ENCODE peak calls at places on chromosome 17, in five cellular contexts. Y is fibroblast of the aortic adventitia, C is neural crest cell, T is brain microvascular endothelial cell, V is ascending aorta. L is an unnamed sample.

GRCh38 chr17:39261286-39261685 is 35.5 kb upstream of the STAC2 start:
- DNase-seq in Y (no peak), C (no peak), T (no peak), V (no peak), L (no peak)

GRCh38 chr17:1946021-1946932 is 78.9 kb downstream of the RTN4RL1 start:
- DNase-seq in Y (no peak), C (no peak), T (no peak), V (no peak), L (no peak)

GRCh38 chr17:66963521-66964082 is 905 bp upstream of the CACNG4 start:
- DNase-seq in Y (no peak), C (no peak), T (no peak), V (no peak), L (no peak)

GRCh38 chr17:66904760-66905637 is 59.5 kb upstream of the CACNG4 start:
- DNase-seq in Y (peak), C (no peak), T (peak), V (no peak), L (no peak)

GRCh38 chr17:36947922-36948716 is 635 bp upstream of the AATF start:
- DNase-seq in Y (no peak), C (no peak), T (peak), V (no peak), L (peak)

GRCh38 chr17:12512712-12513355 is 152.9 kb upstream of the MYOCD start:
- DNase-seq in Y (peak), C (no peak), T (no peak), V (no peak), L (no peak)

GRCh38 chr17:56158344-56158743 is 5.1 kb downstream of the ANKFN1 start:
- DNase-seq in Y (no peak), C (no peak), T (no peak), V (no peak), L (no peak)

GRCh38 chr17:76909971-76910760 is 42.0 kb downstream of the MGAT5B start:
- DNase-seq in Y (peak), C (peak), T (peak), V (no peak), L (peak)

GRCh38 chr17:27430882-27431491 is 25.3 kb upstream of the KSR1 start:
- DNase-seq in Y (peak), C (peak), T (peak), V (no peak), L (no peak)

GRCh38 chr17:57739402-57740224 is 5.5 kb downstream of the CCDC182 start:
- DNase-seq in Y (no peak), C (no peak), T (no peak), V (no peak), L (peak)

GRCh38 chr17:7912927-7913524 is 3.1 kb downstream of the RNF227 start:
- DNase-seq in Y (peak), C (no peak), T (peak), V (no peak), L (peak)

GRCh38 chr17:63002625-63003024 is 36.6 kb downstream of the TANC2 start:
- DNase-seq in Y (no peak), C (no peak), T (no peak), V (no peak), L (no peak)
- TF ChIP-seq CTCF in Y (no peak), C (no peak), T (no peak), V (no peak), L (no peak)

GRCh38 chr17:52170963-52171572 is 12.6 kb upstream of the CA10 start:
- DNase-seq in Y (no peak), C (peak), T (no peak), V (no peak), L (no peak)
- TF ChIP-seq CTCF in Y (no peak), C (peak), T (peak), V (peak), L (peak)

GRCh38 chr17:45783593-45784292 is 377 bp upstream of the CRHR1 start:
- DNase-seq in Y (no peak), C (peak), T (no peak), V (no peak), L (peak)
- TF ChIP-seq CTCF in Y (no peak), C (no peak), T (no peak), V (no peak), L (no peak)

DNA sequence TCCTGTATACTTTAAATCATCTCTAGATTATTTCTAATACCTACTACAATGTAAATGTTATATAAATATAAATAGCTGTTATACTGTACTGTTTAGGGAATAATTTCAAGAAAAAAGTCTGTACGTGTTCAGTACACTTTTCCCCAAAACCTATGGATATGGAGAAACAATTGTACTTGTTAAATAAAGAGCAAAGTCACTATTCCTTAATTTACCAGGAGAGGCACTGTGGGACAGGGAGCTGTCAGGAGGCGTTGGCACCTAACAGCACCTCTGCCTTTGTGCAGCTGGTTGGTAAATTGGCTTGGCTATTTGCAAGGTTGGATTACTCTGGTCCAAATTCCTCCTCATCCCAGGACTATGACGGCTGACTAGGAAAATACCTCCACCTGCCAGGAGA is 28.0 kb downstream of the CRHR1 start:
- DNase-seq in Y (peak), C (no peak), T (no peak), V (no peak), L (no peak)
- TF ChIP-seq CTCF in Y (no peak), C (no peak), T (peak), V (no peak), L (no peak)

GRCh38 chr17:6426356-6427101 is 8.4 kb downstream of the AIPL1 start:
- DNase-seq in Y (no peak), C (no peak), T (no peak), V (no peak), L (no peak)

GRCh38 chr17:6429266-6429665 is 5.7 kb downstream of the AIPL1 start:
- DNase-seq in Y (no peak), C (no peak), T (no peak), V (no peak), L (no peak)

GRCh38 chr17:6425407-6425806 is 9.5 kb downstream of the AIPL1 start:
- DNase-seq in Y (no peak), C (no peak), T (no peak), V (no peak), L (no peak)

GRCh38 chr17:6428207-6428965 is 6.5 kb downstream of the AIPL1 start:
- DNase-seq in Y (no peak), C (no peak), T (no peak), V (no peak), L (no peak)

DNA sequence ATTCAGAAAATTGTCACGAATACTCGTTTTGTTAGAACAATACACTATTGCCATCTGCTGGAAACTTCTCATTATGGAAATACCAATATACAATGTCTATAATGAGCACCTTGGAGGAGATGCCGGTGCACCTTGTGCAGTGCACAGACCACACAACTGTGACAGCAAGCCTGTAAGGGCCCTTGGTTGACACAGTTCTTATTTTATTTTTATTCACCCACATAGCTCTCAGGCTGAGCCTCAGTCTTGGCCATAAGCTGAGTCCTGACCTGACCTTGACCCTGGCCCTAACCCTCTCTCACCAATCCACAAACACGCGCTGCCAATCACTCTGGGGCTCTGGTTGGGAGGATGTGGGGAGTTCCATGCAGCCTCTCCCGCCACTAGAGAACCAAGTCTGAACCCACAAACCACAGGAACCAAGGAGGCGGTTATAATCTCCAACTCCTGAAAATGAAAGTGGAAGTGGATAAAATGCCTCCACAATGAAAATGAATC is 7.6 kb downstream of the AIPL1 start:
- DNase-seq in Y (peak), C (no peak), T (peak), V (no peak), L (peak)
- TF ChIP-seq CTCF in Y (no peak), C (no peak), T (peak), V (no peak), L (no peak)

GRCh38 chr17:51860934-51861561 is 297.5 kb downstream of the CA10 start:
- DNase-seq in Y (no peak), C (peak), T (peak), V (no peak), L (peak)
- TF ChIP-seq CTCF in Y (no peak), C (peak), T (peak), V (peak), L (peak)

L was measured in GM13977.